ENCODE peak calls at places on chromosomes 12 and 14, in eight cellular contexts. One of them, this sample, is unnamed.

GRCh38 chr12:45703942-45704341 is 25.6 kb upstream of the ARID2 start:
- DNase-seq in fibroblast of lung: peak; percentile 57
- DNase-seq in NCI-H1092 treated with DMSO at 0.1 percent for 48 hours: no peak
- DNase-seq in cardiac fibroblast: peak; percentile 47
- DNase-seq in activated CD8-positive, alpha-beta memory T cell treated with anti-CD3 and anti-CD28 coated beads, Interleukin-2, amount 10 ng/mL, durations not matched to agents 7 days and 5 days: no peak
- DNase-seq in uterus: no peak
- DNase-seq in T-helper 17 cell: no peak
- DNase-seq in M059J: peak; percentile 48
- DNase-seq in this sample: no peak

GRCh38 chr12:69639400-69640016 is 28.8 kb upstream of the LRRC10 start:
- DNase-seq in fibroblast of lung: peak; percentile 71
- DNase-seq in NCI-H1092 treated with DMSO at 0.1 percent for 48 hours: peak; percentile 25
- DNase-seq in cardiac fibroblast: peak; percentile 79
- DNase-seq in activated CD8-positive, alpha-beta memory T cell treated with anti-CD3 and anti-CD28 coated beads, Interleukin-2, amount 10 ng/mL, durations not matched to agents 7 days and 5 days: peak; percentile 71
- DNase-seq in uterus: peak; percentile 50
- DNase-seq in T-helper 17 cell: peak; percentile 37
- DNase-seq in M059J: peak; percentile 66
- DNase-seq in this sample: no peak

GRCh38 chr14:79947440-79947839 is 263.9 kb downstream of the DIO2 start:
- DNase-seq in fibroblast of lung: no peak
- DNase-seq in NCI-H1092 treated with DMSO at 0.1 percent for 48 hours: peak; percentile 87
- DNase-seq in cardiac fibroblast: no peak
- DNase-seq in activated CD8-positive, alpha-beta memory T cell treated with anti-CD3 and anti-CD28 coated beads, Interleukin-2, amount 10 ng/mL, durations not matched to agents 7 days and 5 days: no peak
- DNase-seq in uterus: no peak
- DNase-seq in T-helper 17 cell: no peak
- DNase-seq in M059J: no peak
- DNase-seq in this sample: no peak

GRCh38 chr12:62924084-62924483 is 10.9 kb downstream of the PPM1H start:
- DNase-seq in fibroblast of lung: no peak
- DNase-seq in NCI-H1092 treated with DMSO at 0.1 percent for 48 hours: no peak
- DNase-seq in cardiac fibroblast: no peak
- DNase-seq in activated CD8-positive, alpha-beta memory T cell treated with anti-CD3 and anti-CD28 coated beads, Interleukin-2, amount 10 ng/mL, durations not matched to agents 7 days and 5 days: no peak
- DNase-seq in uterus: no peak
- DNase-seq in T-helper 17 cell: no peak
- DNase-seq in M059J: peak; percentile 19
- DNase-seq in this sample: no peak

GRCh38 chr12:49413796-49414195 is 46.5 kb downstream of the SPATS2 start:
- DNase-seq in fibroblast of lung: peak; percentile 37
- DNase-seq in NCI-H1092 treated with DMSO at 0.1 percent for 48 hours: no peak
- DNase-seq in cardiac fibroblast: peak; percentile 40
- DNase-seq in activated CD8-positive, alpha-beta memory T cell treated with anti-CD3 and anti-CD28 coated beads, Interleukin-2, amount 10 ng/mL, durations not matched to agents 7 days and 5 days: no peak
- DNase-seq in uterus: no peak
- DNase-seq in T-helper 17 cell: no peak
- DNase-seq in M059J: no peak
- DNase-seq in this sample: peak; percentile 0

GRCh38 chr14:40981247-40981646 is 625.4 kb upstream of the LRFN5 start:
- DNase-seq in fibroblast of lung: no peak
- DNase-seq in NCI-H1092 treated with DMSO at 0.1 percent for 48 hours: no peak
- DNase-seq in cardiac fibroblast: no peak
- DNase-seq in activated CD8-positive, alpha-beta memory T cell treated with anti-CD3 and anti-CD28 coated beads, Interleukin-2, amount 10 ng/mL, durations not matched to agents 7 days and 5 days: no peak
- DNase-seq in uterus: no peak
- DNase-seq in T-helper 17 cell: no peak
- DNase-seq in M059J: no peak
- DNase-seq in this sample: no peak

GRCh38 chr12:106213721-106214121 is 34.1 kb downstream of the CKAP4 start:
- DNase-seq in fibroblast of lung: no peak
- DNase-seq in NCI-H1092 treated with DMSO at 0.1 percent for 48 hours: no peak
- DNase-seq in cardiac fibroblast: no peak
- DNase-seq in activated CD8-positive, alpha-beta memory T cell treated with anti-CD3 and anti-CD28 coated beads, Interleukin-2, amount 10 ng/mL, durations not matched to agents 7 days and 5 days: no peak
- DNase-seq in uterus: no peak
- DNase-seq in T-helper 17 cell: no peak
- DNase-seq in M059J: no peak
- DNase-seq in this sample: no peak

GRCh38 chr12:119082496-119082895 is 96.2 kb upstream of the HSPB8 start:
- DNase-seq in fibroblast of lung: no peak
- DNase-seq in NCI-H1092 treated with DMSO at 0.1 percent for 48 hours: peak; percentile 70
- DNase-seq in cardiac fibroblast: no peak
- DNase-seq in activated CD8-positive, alpha-beta memory T cell treated with anti-CD3 and anti-CD28 coated beads, Interleukin-2, amount 10 ng/mL, durations not matched to agents 7 days and 5 days: no peak
- DNase-seq in uterus: no peak
- DNase-seq in T-helper 17 cell: no peak
- DNase-seq in M059J: no peak
- DNase-seq in this sample: no peak

GRCh38 chr12:68236421-68237059 is 10.9 kb upstream of the IL26 start:
- DNase-seq in fibroblast of lung: no peak
- DNase-seq in NCI-H1092 treated with DMSO at 0.1 percent for 48 hours: no peak
- DNase-seq in cardiac fibroblast: no peak
- DNase-seq in activated CD8-positive, alpha-beta memory T cell treated with anti-CD3 and anti-CD28 coated beads, Interleukin-2, amount 10 ng/mL, durations not matched to agents 7 days and 5 days: peak; percentile 66
- DNase-seq in uterus: no peak
- DNase-seq in T-helper 17 cell: no peak
- DNase-seq in M059J: peak; percentile 79
- DNase-seq in this sample: no peak

GRCh38 chr12:85626031-85626781 is 210.0 kb downstream of the RASSF9 start:
- DNase-seq in fibroblast of lung: peak; percentile 86
- DNase-seq in NCI-H1092 treated with DMSO at 0.1 percent for 48 hours: no peak
- DNase-seq in cardiac fibroblast: peak; percentile 88
- DNase-seq in activated CD8-positive, alpha-beta memory T cell treated with anti-CD3 and anti-CD28 coated beads, Interleukin-2, amount 10 ng/mL, durations not matched to agents 7 days and 5 days: no peak
- DNase-seq in uterus: no peak
- DNase-seq in T-helper 17 cell: no peak
- DNase-seq in M059J: peak; percentile 83
- DNase-seq in this sample: peak; percentile 47

GRCh38 chr14:53032161-53032803 is 81.4 kb upstream of the FERMT2 start:
- DNase-seq in fibroblast of lung: peak; percentile 82
- DNase-seq in NCI-H1092 treated with DMSO at 0.1 percent for 48 hours: no peak
- DNase-seq in cardiac fibroblast: peak; percentile 93
- DNase-seq in activated CD8-positive, alpha-beta memory T cell treated with anti-CD3 and anti-CD28 coated beads, Interleukin-2, amount 10 ng/mL, durations not matched to agents 7 days and 5 days: no peak
- DNase-seq in uterus: no peak
- DNase-seq in T-helper 17 cell: no peak
- DNase-seq in M059J: peak; percentile 94
- DNase-seq in this sample: no peak

This sample was measured in AG09309.